ENCODE peak calls at places on chromosomes 7 and 10, in four cellular contexts. D is GM23248, J is astrocyte, A is endothelial cell of umbilical vein. H is an unnamed sample.
A peak's percentile ranks its signal among the peaks of the same experiment; 100 is the strongest.

GRCh38 chr7:16984346-16984745 is 102.6 kb upstream of the AGR3 start:
- DNase-seq in J (no peak), A (no peak), D (no peak), H (no peak)

GRCh38 chr7:37201003-37201875 is 247.4 kb downstream of the ELMO1 start:
- DNase-seq in J (peak; percentile 49), A (peak; percentile 87), D (peak; percentile 85), H (peak; percentile 90)

GRCh38 chr7:5755704-5756131 is 25.7 kb downstream of the RNF216 start:
- DNase-seq in A (peak; percentile 16), J (peak; percentile 72), D (peak; percentile 90), H (peak; percentile 81)

GRCh38 chr7:2141011-2141410 is 91.7 kb downstream of the MAD1L1 start:
- DNase-seq in D (no peak), A (no peak), J (no peak), H (no peak)

GRCh38 chr7:18570890-18571478 is 75.4 kb downstream of the HDAC9 start:
- DNase-seq in A (peak; percentile 72), D (peak; percentile 75), J (peak; percentile 29), H (peak; percentile 50)

GRCh38 chr10:75540357-75541335 is 109.2 kb downstream of the LRMDA start:
- DNase-seq in J (no peak), A (no peak), D (no peak), H (no peak)

GRCh38 chr10:69769395-69769989 is 32.2 kb upstream of the COL13A1 start:
- DNase-seq in J (peak; percentile 76), A (peak; percentile 60), D (peak; percentile 90), H (peak; percentile 84)

GRCh38 chr7:139982927-139983925 is 79.5 kb downstream of the PARP12 start:
- DNase-seq in D (peak; percentile 68), J (no peak), A (no peak), H (no peak)

GRCh38 chr7:136050462-136050847 is 73.3 kb upstream of the MTPN start:
- DNase-seq in D (no peak), J (no peak), A (no peak), H (no peak)

GRCh38 chr10:114575417-114576131 is 82.5 kb downstream of the ABLIM1 start:
- DNase-seq in D (peak; percentile 22), A (no peak), J (peak; percentile 24), H (peak; percentile 49)

DNA sequence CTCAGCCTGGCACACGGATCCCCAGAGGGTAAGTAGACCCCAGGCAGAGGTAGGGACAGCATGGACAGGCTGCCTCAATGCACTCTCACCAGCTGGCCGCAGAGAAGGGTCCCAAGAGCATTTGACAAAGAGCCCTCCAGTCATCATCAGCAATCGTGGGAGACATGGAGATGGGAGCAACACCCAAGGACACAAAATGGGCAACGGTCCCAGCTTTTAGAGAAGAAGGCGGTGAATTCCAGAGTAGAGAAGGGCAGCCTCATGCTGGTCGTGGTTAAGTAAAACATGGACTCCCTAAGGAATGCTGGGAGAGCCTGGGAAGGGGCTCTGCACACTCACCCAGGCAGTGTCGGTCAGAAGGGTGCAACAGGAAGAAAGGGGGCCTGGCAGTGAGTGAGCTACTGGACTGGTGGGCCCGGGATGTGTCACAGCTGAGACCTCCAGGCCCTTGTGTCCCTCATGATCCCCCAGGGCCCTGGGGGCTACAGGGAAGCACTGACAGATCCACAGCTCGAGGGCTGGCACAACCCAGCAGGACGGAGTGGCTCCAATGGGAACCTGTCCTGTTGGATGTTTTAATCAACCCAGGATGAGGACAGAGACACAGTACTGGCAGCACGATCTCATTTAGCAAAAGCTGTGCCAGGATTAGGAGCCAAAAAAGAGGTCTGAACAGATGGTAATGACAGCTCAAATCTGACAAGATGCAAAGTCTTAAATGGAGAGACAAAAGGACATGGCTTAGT is 147.1 kb downstream of the NEURL1 start:
- DNase-seq in J (peak; percentile 39), A (no peak), D (peak; percentile 41), H (peak; percentile 43)
- H3K4me1 ChIP-seq in J (peaks cover 35% of the 10 kb centered on the region), A (peaks cover 7% of the 10 kb centered on the region), D (peaks cover 53% of the 10 kb centered on the region), H (peaks cover 48% of the 10 kb centered on the region)

GRCh38 chr7:142798451-142799438 is 28.0 kb downstream of the PRSS2 start:
- DNase-seq in D (no peak), A (no peak), J (no peak), H (no peak)

GRCh38 chr7:142797799-142798377 is 27.1 kb downstream of the PRSS2 start:
- DNase-seq in J (no peak), D (peak; percentile 23), A (no peak), H (peak; percentile 15)

GRCh38 chr7:142796001-142796500 is 25.3 kb downstream of the PRSS2 start:
- DNase-seq in A (no peak), J (no peak), D (no peak), H (no peak)

GRCh38 chr7:142796501-142797341 is 26.0 kb downstream of the PRSS2 start:
- DNase-seq in D (peak; percentile 24), A (no peak), J (no peak), H (no peak)

DNA sequence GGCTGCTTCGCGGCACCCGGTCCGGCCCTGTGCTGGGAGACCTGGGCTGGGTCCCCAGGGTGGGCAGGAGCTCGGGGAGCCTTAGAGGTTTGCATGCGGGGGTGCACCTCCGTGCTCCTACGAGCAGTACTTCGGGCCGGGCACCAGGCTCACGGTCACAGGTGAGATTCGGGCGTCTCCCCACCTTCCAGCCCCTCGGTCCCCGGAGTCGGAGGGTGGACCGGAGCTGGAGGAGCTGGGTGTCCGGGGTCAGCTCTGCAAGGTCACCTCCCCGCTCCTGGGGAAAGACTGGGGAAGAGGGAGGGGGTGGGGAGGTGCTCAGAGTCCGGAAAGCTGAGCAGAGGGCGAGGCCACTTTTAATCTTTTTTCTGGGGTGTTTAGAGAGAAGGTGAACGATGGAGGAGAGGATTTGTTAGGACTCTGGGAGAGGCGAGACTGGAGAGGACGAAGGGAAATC is 26.6 kb downstream of the PRSS2 start:
- DNase-seq in J (no peak), D (no peak), A (no peak), H (no peak)
- TF ChIP-seq EZH2 in J (peak; percentile 87), D (peak; percentile 75), A (no peak), H (no peak)

GRCh38 chr7:131363719-131364118 is 36.0 kb downstream of the MKLN1 start:
- DNase-seq in J (no peak), A (no peak), D (peak; percentile 25), H (no peak)
- H3K4me1 ChIP-seq in J (no peaks in the 10 kb centered on the region), A (no peaks in the 10 kb centered on the region), D (peaks cover 31% of the 10 kb centered on the region), H (peaks cover 2% of the 10 kb centered on the region)

GRCh38 chr7:96250776-96251361 is 71.0 kb downstream of the SLC25A13 start:
- DNase-seq in J (no peak), A (no peak), D (no peak), H (no peak)

GRCh38 chr7:96248405-96248804 is 73.5 kb downstream of the SLC25A13 start:
- DNase-seq in D (no peak), J (no peak), A (no peak), H (no peak)

GRCh38 chr7:96244992-96245292 is 77.0 kb downstream of the SLC25A13 start:
- DNase-seq in D (no peak), A (no peak), J (no peak), H (no peak)

GRCh38 chr7:96244244-96244991 is 77.5 kb downstream of the SLC25A13 start:
- DNase-seq in J (no peak), D (no peak), A (no peak), H (no peak)

GRCh38 chr7:96246972-96247371 is 74.9 kb downstream of the SLC25A13 start:
- DNase-seq in A (no peak), J (no peak), D (no peak), H (no peak)
- TF ChIP-seq EZH2 in A (no peak), J (no peak), D (no peak), H (no peak)

GRCh38 chr10:59857049-59857448 is 49.3 kb downstream of the CCDC6 start:
- DNase-seq in J (peak; percentile 41), D (peak; percentile 20), A (no peak), H (peak; percentile 44)

GRCh38 chr10:59856104-59856503 is 50.3 kb downstream of the CCDC6 start:
- DNase-seq in D (no peak), J (no peak), A (no peak), H (no peak)

GRCh38 chr10:59852671-59853070 is 53.7 kb downstream of the CCDC6 start:
- DNase-seq in D (no peak), A (peak; percentile 30), J (no peak), H (no peak)

GRCh38 chr10:59851864-59852263 is 54.5 kb downstream of the CCDC6 start:
- DNase-seq in A (no peak), D (no peak), J (no peak), H (no peak)

GRCh38 chr10:59854571-59854970 is 51.8 kb downstream of the CCDC6 start:
- DNase-seq in A (no peak), D (no peak), J (no peak), H (no peak)
- H3K4me1 ChIP-seq in A (peaks cover 6% of the 10 kb centered on the region), D (peaks cover 19% of the 10 kb centered on the region), J (peaks cover 5% of the 10 kb centered on the region), H (peaks cover 2% of the 10 kb centered on the region)

H was measured in fibroblast of lung.